ENCODE peak calls at places on chromosomes 5 and 9, in ten cellular contexts. P is right lobe of liver, E is tibial artery, H is IMR-90, R is mammary epithelial cell, G is heart right ventricle, I is pancreas, J is suprapubic skin, O is transverse colon, S is lower lobe of right lung. Y is an unnamed sample.
A peak's percentile ranks its signal among the peaks of the same experiment; 100 is the strongest.

GRCh38 chr5:150507283-150508020 is 479 bp upstream of the NDST1 start:
- DNase-seq in P (no peak), E (no peak), H (no peak), R (no peak), G (no peak), I (no peak), J (no peak), O (peak; percentile 79), S (no peak), Y (no peak)

GRCh38 chr5:158670199-158670598 is 429.5 kb downstream of the EBF1 start:
- DNase-seq in P (no peak), E (no peak), H (no peak), R (no peak), G (no peak), I (no peak), J (no peak), O (no peak), S (no peak), Y (no peak)

GRCh38 chr9:138103111-138103823 is 225.7 kb downstream of the CACNA1B start:
- DNase-seq in P (peak; percentile 22), E (no peak), H (no peak), R (no peak), G (no peak), I (peak; percentile 38), J (no peak), O (no peak), S (no peak), Y (no peak)

GRCh38 chr9:112341741-112342140 is 8.3 kb upstream of the PTBP3 start:
- DNase-seq in P (no peak), E (no peak), H (peak; percentile 37), R (peak; percentile 31), G (no peak), I (no peak), J (no peak), O (no peak), S (no peak), Y (no peak)

GRCh38 chr5:122756263-122756911 is 18.5 kb upstream of the SNX2 start:
- DNase-seq in P (no peak), E (no peak), H (peak; percentile 80), R (peak; percentile 75), G (no peak), I (no peak), J (no peak), O (no peak), S (no peak), Y (no peak)

GRCh38 chr5:107218457-107219193 is 452.1 kb downstream of the EFNA5 start:
- DNase-seq in P (no peak), E (no peak), H (peak; percentile 21), R (peak; percentile 91), G (no peak), I (no peak), J (no peak), O (no peak), S (no peak), Y (no peak)

GRCh38 chr5:132238169-132238744 is 10.6 kb upstream of the P4HA2 start:
- DNase-seq in P (no peak), E (peak; percentile 82), H (peak; percentile 68), R (peak; percentile 50), G (peak; percentile 54), I (peak; percentile 86), J (peak; percentile 86), O (peak; percentile 83), S (peak; percentile 71), Y (peak; percentile 90)

GRCh38 chr9:131028221-131028884 is 19.4 kb downstream of the LAMC3 start:
- DNase-seq in P (no peak), E (no peak), H (no peak), R (no peak), G (no peak), I (no peak), J (no peak), O (no peak), S (no peak), Y (no peak)

GRCh38 chr9:15837079-15837679 is 284.3 kb downstream of the CCDC171 start:
- DNase-seq in P (no peak), E (no peak), H (peak; percentile 65), R (peak; percentile 45), G (no peak), I (no peak), J (no peak), O (no peak), S (no peak), Y (no peak)

GRCh38 chr5:111308951-111309350 is 84.8 kb downstream of the CAMK4 start:
- DNase-seq in P (no peak), E (no peak), H (no peak), R (peak; percentile 15), G (no peak), I (no peak), J (no peak), O (no peak), S (no peak), Y (no peak)

GRCh38 chr5:1181451-1182359 is 19.7 kb upstream of the SLC6A19 start:
- DNase-seq in P (peak; percentile 93), E (no peak), H (no peak), R (no peak), G (no peak), I (peak; percentile 75), J (no peak), O (peak; percentile 53), S (peak; percentile 24), Y (no peak)

GRCh38 chr5:148394587-148395019 is 10.8 kb downstream of the FBXO38 start:
- DNase-seq in P (no peak), E (no peak), H (no peak), R (no peak), G (no peak), I (no peak), J (no peak), O (no peak), S (no peak), Y (no peak)

GRCh38 chr9:101706929-101707328 is 31.5 kb downstream of the GRIN3A start:
- DNase-seq in P (no peak), E (no peak), H (no peak), R (no peak), G (no peak), I (no peak), J (no peak), O (no peak), S (no peak), Y (no peak)

GRCh38 chr9:92097997-92098482 is 17.2 kb downstream of the SPTLC1 start:
- DNase-seq in P (peak; percentile 89), E (peak; percentile 82), H (peak; percentile 30), R (peak; percentile 86), G (peak; percentile 77), I (peak; percentile 94), J (peak; percentile 85), O (peak; percentile 93), S (peak; percentile 65), Y (peak; percentile 85)

GRCh38 chr5:108681079-108681921 is 66.4 kb upstream of the FER start:
- DNase-seq in P (no peak), E (peak; percentile 72), H (peak; percentile 78), R (peak; percentile 56), G (no peak), I (no peak), J (no peak), O (no peak), S (no peak), Y (no peak)

GRCh38 chr5:157836121-157836753 is 22.7 kb downstream of the CLINT1 start:
- DNase-seq in P (no peak), E (no peak), H (no peak), R (no peak), G (no peak), I (no peak), J (no peak), O (no peak), S (no peak), Y (no peak)

DNA sequence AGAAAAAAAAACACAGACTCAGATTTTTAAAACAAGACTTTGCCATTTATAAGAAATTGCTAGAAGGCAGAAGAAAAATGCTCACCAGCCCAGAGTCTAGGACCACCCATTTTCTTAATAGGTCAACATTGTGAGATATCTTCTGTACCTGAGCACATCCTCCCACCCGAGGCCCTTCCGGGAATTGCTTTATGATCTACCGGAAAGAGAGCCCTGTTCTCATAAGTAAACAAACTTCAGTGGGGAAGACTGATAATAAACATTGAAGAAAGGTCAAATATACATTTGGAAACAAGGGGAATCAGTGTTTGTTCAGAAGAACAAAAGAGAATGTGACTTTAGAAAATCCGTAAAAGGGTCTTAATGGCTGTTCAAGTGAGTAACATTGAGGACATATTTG is 44.4 kb downstream of the PRKACG start:
- DNase-seq in P (no peak), E (no peak), H (no peak), R (no peak), G (no peak), I (no peak), J (no peak), O (peak; percentile 36), S (no peak), Y (no peak)
- TF ChIP-seq CTCF in P (no peak), E (no peak), H (no peak), R (no peak), G (no peak), I (no peak), J (no peak), O (no peak), S (no peak), Y (no peak)

DNA sequence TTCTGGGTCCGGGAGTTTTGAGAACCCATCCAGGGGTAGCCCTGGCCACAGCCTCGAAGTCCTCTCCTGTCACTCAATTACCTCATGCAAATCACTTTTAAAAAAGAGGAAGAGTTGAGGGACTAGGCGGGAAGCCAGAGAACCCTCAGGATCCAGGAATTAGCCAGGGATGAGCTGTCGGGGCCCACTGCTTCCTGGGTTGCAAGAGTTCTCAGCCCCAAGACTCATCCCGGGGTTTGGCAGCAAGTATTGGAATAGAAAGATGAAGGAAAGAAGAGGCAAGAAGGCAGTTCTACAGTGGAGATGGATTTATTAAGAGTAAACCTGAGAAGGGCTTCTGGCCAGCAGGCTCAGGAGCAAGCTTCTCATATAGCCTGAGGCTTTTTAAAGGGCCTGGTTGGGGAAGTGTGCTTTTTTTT is 25.6 kb downstream of the C9orf50 start:
- DNase-seq in P (no peak), E (no peak), H (peak; percentile 60), R (no peak), G (no peak), I (no peak), J (no peak), O (no peak), S (no peak), Y (no peak)
- H3K27ac ChIP-seq in P (no peak overlapping the region), E (peak overlapping the region; percentile 23), H (no peak overlapping the region), R (no peak overlapping the region), G (no peak overlapping the region), I (no peak overlapping the region), J (no peak overlapping the region), O (peak overlapping the region; percentile 21), S (no peak overlapping the region), Y (peak overlapping the region; percentile 42)

GRCh38 chr9:87722393-87722792 is 3.5 kb upstream of the CTSL start:
- DNase-seq in P (no peak), E (no peak), H (no peak), R (no peak), G (no peak), I (no peak), J (no peak), O (no peak), S (no peak), Y (no peak)

GRCh38 chr9:87725356-87725899 is 491 bp upstream of the CTSL start:
- DNase-seq in P (no peak), E (peak; percentile 68), H (peak; percentile 23), R (no peak), G (no peak), I (peak; percentile 55), J (no peak), O (no peak), S (no peak), Y (no peak)

GRCh38 chr9:87725900-87726709 is at the start of gene CTSL:
- DNase-seq in P (peak; percentile 96), E (peak; percentile 98), H (peak; percentile 76), R (peak; percentile 70), G (peak; percentile 95), I (peak; percentile 91), J (peak; percentile 97), O (peak; percentile 89), S (peak; percentile 92), Y (peak; percentile 96)
- H3K4me3 ChIP-seq in P (peak within 1 kb of the TSS; percentile 83), E (peak within 1 kb of the TSS; percentile 67), H (peak within 1 kb of the TSS; percentile 60), R (peak within 1 kb of the TSS; percentile 48), G (peak within 1 kb of the TSS; percentile 79), I (peak within 1 kb of the TSS; percentile 51), J (peak within 1 kb of the TSS; percentile 55), O (peak within 1 kb of the TSS; percentile 75), S (peak within 1 kb of the TSS; percentile 70), Y (peak within 1 kb of the TSS; percentile 73)

GRCh38 chr9:94906713-94907112 is 180.2 kb downstream of the AOPEP start:
- DNase-seq in P (no peak), E (no peak), H (no peak), R (no peak), G (no peak), I (no peak), J (no peak), O (no peak), S (no peak), Y (no peak)
- TF ChIP-seq CTCF in P (no peak), E (no peak), H (no peak), R (no peak), G (no peak), I (no peak), J (no peak), O (no peak), S (no peak), Y (no peak)

Y was measured in ascending aorta.